ENCODE peak calls at places on chromosomes 4 and X, in eight cellular contexts. U, W, C, Q, J, H, D and V are unnamed samples.

GRCh38 chr4:120317713-120318112 is 251.1 kb upstream of the MAD2L1 start:
- DNase-seq in U (no peak), W (no peak), C (no peak), Q (no peak), J (no peak), H (no peak), D (no peak), V (no peak)

GRCh38 chrX:3811331-3812311 is 98.2 kb upstream of the PRKX start:
- DNase-seq in U (peak; percentile 18), W (peak; percentile 60), C (peak; percentile 22), Q (no peak), J (no peak), H (peak; percentile 52), D (no peak), V (no peak)

GRCh38 chrX:98962996-98963395 is 1447.1 kb downstream of the PCDH19 start:
- DNase-seq in U (no peak), W (no peak), C (no peak), Q (no peak), J (no peak), H (no peak), D (no peak), V (no peak)

GRCh38 chr4:47209833-47210232 is 178.5 kb downstream of the GABRB1 start:
- DNase-seq in U (no peak), W (peak; percentile 38), C (peak; percentile 92), Q (no peak), J (no peak), H (no peak), D (no peak), V (no peak)

GRCh38 chrX:151725338-151725614 is 9.3 kb upstream of the CNGA2 start:
- DNase-seq in U (no peak), W (no peak), C (no peak), Q (no peak), J (no peak), H (no peak), D (peak; percentile 15), V (peak; percentile 42)

GRCh38 chr4:93897559-93897958 is 69.0 kb downstream of the ATOH1 start:
- DNase-seq in U (no peak), W (peak; percentile 1), C (no peak), Q (no peak), J (no peak), H (peak; percentile 8), D (no peak), V (no peak)

GRCh38 chrX:75784689-75785491 is at the start of gene MAGEE2:
- DNase-seq in U (no peak), W (no peak), C (no peak), Q (no peak), J (no peak), H (no peak), D (peak; percentile 46), V (peak; percentile 15)

GRCh38 chr4:78990938-78991810 is 51.9 kb upstream of the PAQR3 start:
- DNase-seq in U (no peak), W (no peak), C (no peak), Q (no peak), J (no peak), H (no peak), D (no peak), V (no peak)

GRCh38 chrX:12973561-12974216 is 1.2 kb upstream of the TMSB4X start:
- DNase-seq in U (peak; percentile 48), W (no peak), C (no peak), Q (no peak), J (no peak), H (no peak), D (no peak), V (no peak)

GRCh38 chr4:24236532-24236931 is 346.7 kb upstream of the PPARGC1A start:
- DNase-seq in U (no peak), W (no peak), C (peak; percentile 14), Q (no peak), J (no peak), H (no peak), D (no peak), V (no peak)

GRCh38 chrX:3250946-3251345 is 95.5 kb downstream of the MXRA5 start:
- DNase-seq in U (no peak), W (peak; percentile 53), C (peak; percentile 28), Q (no peak), J (no peak), H (no peak), D (no peak), V (no peak)

GRCh38 chr4:20520901-20521300 is 179.4 kb upstream of the PACRGL start:
- DNase-seq in U (no peak), W (peak; percentile 38), C (peak; percentile 71), Q (no peak), J (no peak), H (no peak), D (no peak), V (no peak)

GRCh38 chr4:113971706-113972360 is 7.6 kb downstream of the ARSJ start:
- DNase-seq in U (no peak), W (no peak), C (peak; percentile 38), Q (no peak), J (no peak), H (no peak), D (no peak), V (no peak)

GRCh38 chr4:16802044-16802443 is 96.4 kb downstream of the LDB2 start:
- DNase-seq in U (no peak), W (no peak), C (no peak), Q (no peak), J (no peak), H (no peak), D (no peak), V (no peak)

GRCh38 chr4:147096667-147097604 is 151.3 kb upstream of the TTC29 start:
- DNase-seq in U (no peak), W (peak; percentile 82), C (no peak), Q (no peak), J (no peak), H (peak; percentile 61), D (no peak), V (no peak)

GRCh38 chrX:102155806-102156179 is at the start of gene BEX5:
- DNase-seq in U (peak; percentile 65), W (no peak), C (no peak), Q (peak; percentile 66), J (peak; percentile 87), H (peak; percentile 48), D (peak; percentile 78), V (peak; percentile 82)

GRCh38 chr4:138178566-138178965 is 63.6 kb downstream of the SLC7A11 start:
- DNase-seq in U (no peak), W (peak; percentile 43), C (peak; percentile 62), Q (no peak), J (no peak), H (no peak), D (no peak), V (no peak)

GRCh38 chr4:85474818-85475630 is at the start of gene ARHGAP24:
- DNase-seq in U (peak; percentile 84), W (peak; percentile 99), C (peak; percentile 96), Q (peak; percentile 87), J (peak; percentile 93), H (peak; percentile 93), D (peak; percentile 90), V (peak; percentile 83)

GRCh38 chrX:30589146-30589888 is 11.8 kb upstream of the TASL start:
- DNase-seq in U (no peak), W (no peak), C (no peak), Q (no peak), J (no peak), H (no peak), D (no peak), V (no peak)

GRCh38 chrX:123797543-123798447 is 62.1 kb upstream of the XIAP start:
- DNase-seq in U (no peak), W (no peak), C (peak; percentile 20), Q (no peak), J (no peak), H (no peak), D (no peak), V (no peak)

GRCh38 chr4:99848576-99848975 is 31.9 kb downstream of the DAPP1 start:
- DNase-seq in U (no peak), W (no peak), C (no peak), Q (no peak), J (no peak), H (no peak), D (no peak), V (no peak)

GRCh38 chrX:111337067-111337466 is 66.8 kb upstream of the CAPN6 start:
- DNase-seq in U (no peak), W (no peak), C (no peak), Q (no peak), J (no peak), H (no peak), D (no peak), V (no peak)

GRCh38 chr4:127162741-127163140 is 470.0 kb upstream of the INTU start:
- DNase-seq in U (no peak), W (peak; percentile 60), C (peak; percentile 60), Q (no peak), J (no peak), H (no peak), D (no peak), V (no peak)

GRCh38 chrX:38803286-38803608 is 2.0 kb downstream of the MID1IP1 start:
- DNase-seq in U (no peak), W (no peak), C (no peak), Q (no peak), J (no peak), H (no peak), D (no peak), V (no peak)
- H3K27ac ChIP-seq in U (peak overlapping the region; percentile 87), W (peak overlapping the region; percentile 94), C (peak overlapping the region; percentile 83), Q (peak overlapping the region; percentile 78), J (peak overlapping the region; percentile 94), H (peak overlapping the region; percentile 96), D (peak overlapping the region; percentile 92), V (peak overlapping the region; percentile 90)

DNA sequence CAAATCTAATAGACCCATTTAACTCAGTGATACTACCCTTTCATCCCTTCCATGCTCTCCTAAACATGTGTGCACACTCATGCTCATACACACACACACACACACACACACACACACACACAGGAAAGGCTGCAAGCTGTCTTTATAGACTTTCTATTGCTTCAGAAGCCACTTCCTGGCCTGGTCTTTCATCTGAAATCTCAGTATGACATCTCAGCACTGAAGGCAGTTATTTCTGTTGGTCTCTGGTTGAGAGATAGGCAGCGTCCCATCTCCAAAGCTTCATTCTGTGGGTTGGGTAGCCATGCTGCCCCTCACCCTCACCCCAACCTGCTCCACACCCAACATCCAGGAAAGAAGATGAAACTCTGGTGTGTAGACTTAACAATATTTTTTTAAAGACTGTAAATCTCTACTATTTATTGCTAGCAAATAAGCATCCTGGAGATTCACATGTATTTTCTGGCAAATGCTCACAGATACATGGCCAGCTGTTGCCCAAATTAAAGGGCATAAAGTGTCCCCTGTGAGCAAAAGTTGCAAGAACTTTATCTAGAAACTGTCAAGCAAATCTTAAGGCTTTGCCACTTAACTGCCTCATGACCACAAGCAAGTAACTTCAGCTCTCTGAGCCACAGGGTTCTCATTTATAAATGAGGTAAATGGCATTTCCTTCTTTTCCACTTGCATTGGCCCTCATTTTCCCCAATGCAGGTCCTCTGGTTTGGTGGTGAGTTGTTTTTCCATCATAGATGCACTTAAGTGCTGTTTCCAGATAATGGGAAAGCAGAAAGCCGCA is 189.8 kb upstream of the AFF2 start:
- DNase-seq in U (no peak), W (no peak), C (no peak), Q (no peak), J (no peak), H (no peak), D (no peak), V (no peak)
- TF ChIP-seq CTCF in U (no peak), W (no peak), C (no peak), Q (no peak), J (no peak), H (no peak), D (no peak), V (no peak)

GRCh38 chr4:164572877-164573279 is 181.1 kb upstream of the SMIM31 start:
- DNase-seq in U (no peak), W (no peak), C (peak; percentile 87), Q (no peak), J (no peak), H (no peak), D (no peak), V (no peak)
- H3K27ac ChIP-seq in U (no peak overlapping the region), W (no peak overlapping the region), C (peak overlapping the region; percentile 73), Q (no peak overlapping the region), J (no peak overlapping the region), H (no peak overlapping the region), D (no peak overlapping the region), V (no peak overlapping the region)

GRCh38 chrX:20063716-20064351 is 52.9 kb downstream of the MAP7D2 start:
- DNase-seq in U (no peak), W (peak; percentile 2), C (no peak), Q (no peak), J (no peak), H (no peak), D (no peak), V (no peak)
- TF ChIP-seq CTCF in U (no peak), W (peak; percentile 28), C (peak; percentile 7), Q (no peak), J (peak; percentile 55), H (no peak), D (no peak), V (no peak)